ENCODE peak calls at places on chromosomes 1 and 21, in four cellular contexts. A is K562, J is HCT116, O is GM12878. G is an unnamed sample.

GRCh38 chr1:150066838-150067183 is 765 bp upstream of the VPS45 start:
- DNase-seq in A (peak), O (peak), J (no peak), G (peak)

GRCh38 chr1:59393211-59394180 is 96.6 kb downstream of the FGGY start:
- DNase-seq in J (no peak), O (no peak), A (peak), G (peak)

GRCh38 chr1:181140398-181140797 is 51.9 kb downstream of the IER5 start:
- DNase-seq in O (no peak), J (no peak), A (no peak), G (no peak)

GRCh38 chr1:4778056-4778455 is 123.6 kb downstream of the AJAP1 start:
- DNase-seq in A (peak), O (no peak), J (no peak), G (no peak)

GRCh38 chr21:25127007-25127406 is 480.3 kb downstream of the MRPL39 start:
- DNase-seq in A (no peak), O (no peak), J (no peak), G (no peak)

GRCh38 chr1:61284933-61285332 is 202.6 kb downstream of the NFIA start:
- DNase-seq in J (no peak), A (no peak), O (no peak), G (no peak)

GRCh38 chr1:58143972-58144752 is 402.4 kb downstream of the OMA1 start:
- DNase-seq in A (no peak), J (no peak), O (no peak), G (no peak)

GRCh38 chr1:23696335-23696989 is 4.9 kb downstream of the RPL11 start:
- DNase-seq in A (peak), J (no peak), O (no peak), G (no peak)

GRCh38 chr1:219027161-219027673 is 146.5 kb upstream of the LYPLAL1 start:
- DNase-seq in A (no peak), O (no peak), J (no peak), G (no peak)

GRCh38 chr1:26697978-26698849 is 2.4 kb downstream of the ARID1A start:
- DNase-seq in O (no peak), J (peak), A (peak), G (peak)

GRCh38 chr1:185353124-185353523 is 36.1 kb upstream of the IVNS1ABP start:
- DNase-seq in J (no peak), A (no peak), O (no peak), G (no peak)

GRCh38 chr1:8004803-8005573 is 21.1 kb downstream of the ERRFI1 start:
- DNase-seq in J (no peak), O (no peak), A (peak), G (no peak)

GRCh38 chr1:183609313-183609712 is 19.1 kb upstream of the NCF2 start:
- DNase-seq in A (no peak), O (no peak), J (no peak), G (peak)

GRCh38 chr1:46708121-46708520 is 10.8 kb downstream of the EFCAB14 start:
- DNase-seq in A (no peak), J (no peak), O (no peak), G (no peak)

GRCh38 chr1:229205854-229206253 is 65.1 kb upstream of the RAB4A start:
- DNase-seq in J (no peak), A (no peak), O (no peak), G (no peak)

GRCh38 chr1:230327892-230328284 is 98.2 kb downstream of the PGBD5 start:
- DNase-seq in A (no peak), O (peak), J (no peak), G (no peak)

GRCh38 chr1:166911624-166912023 is 35.6 kb upstream of the TADA1 start:
- DNase-seq in A (no peak), O (no peak), J (no peak), G (no peak)

GRCh38 chr1:166914111-166914510 is 38.0 kb upstream of the TADA1 start:
- DNase-seq in A (no peak), O (no peak), J (no peak), G (no peak)

GRCh38 chr1:166918618-166919017 is 42.6 kb upstream of the TADA1 start:
- DNase-seq in O (no peak), A (no peak), J (no peak), G (no peak)

GRCh38 chr1:166920561-166921475 is 44.8 kb upstream of the TADA1 start:
- DNase-seq in J (no peak), O (no peak), A (no peak), G (no peak)

GRCh38 chr1:166915941-166916340 is 39.9 kb upstream of the TADA1 start:
- DNase-seq in O (no peak), A (no peak), J (peak), G (no peak)
- TF ChIP-seq JUND in O (no peak), A (no peak), J (peak), G (no peak)

GRCh38 chr1:204174958-204175357 is 8.8 kb upstream of the REN start:
- DNase-seq in A (no peak), J (no peak), O (no peak), G (no peak)

GRCh38 chr1:204172404-204173049 is 6.4 kb upstream of the REN start:
- DNase-seq in O (no peak), J (no peak), A (no peak), G (no peak)

GRCh38 chr1:204169871-204170270 is 3.7 kb upstream of the REN start:
- DNase-seq in J (no peak), A (no peak), O (no peak), G (no peak)

GRCh38 chr1:204170494-204171155 is 4.5 kb upstream of the REN start:
- DNase-seq in J (no peak), A (no peak), O (no peak), G (no peak)

GRCh38 chr1:204171751-204172178 is 5.6 kb upstream of the REN start:
- DNase-seq in O (no peak), A (no peak), J (peak), G (peak)
- TF ChIP-seq JUND in O (no peak), A (no peak), J (peak), G (no peak)

DNA sequence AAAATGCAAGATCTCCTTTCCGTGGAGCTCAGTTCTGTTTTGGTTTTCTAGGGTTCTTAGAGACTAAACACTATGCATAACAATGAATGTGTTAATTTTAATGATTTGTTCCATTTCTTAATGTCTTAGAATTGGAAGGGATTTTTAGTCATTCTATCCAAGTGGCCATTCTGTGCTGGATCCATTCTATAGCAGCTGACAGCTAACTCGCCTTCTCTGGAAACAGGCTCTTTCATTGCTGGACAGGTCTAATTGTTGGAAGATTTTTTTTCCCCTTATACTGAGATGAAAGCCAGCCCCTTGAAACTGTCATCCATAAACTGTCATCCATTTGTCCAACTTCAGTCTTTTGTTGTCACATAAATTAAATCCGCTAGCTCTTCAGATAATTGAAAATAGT is 19.5 kb downstream of the AK4 start:
- DNase-seq in A (no peak), O (no peak), J (no peak), G (no peak)
- TF ChIP-seq JUND in A (no peak), O (no peak), J (no peak), G (no peak)

DNA sequence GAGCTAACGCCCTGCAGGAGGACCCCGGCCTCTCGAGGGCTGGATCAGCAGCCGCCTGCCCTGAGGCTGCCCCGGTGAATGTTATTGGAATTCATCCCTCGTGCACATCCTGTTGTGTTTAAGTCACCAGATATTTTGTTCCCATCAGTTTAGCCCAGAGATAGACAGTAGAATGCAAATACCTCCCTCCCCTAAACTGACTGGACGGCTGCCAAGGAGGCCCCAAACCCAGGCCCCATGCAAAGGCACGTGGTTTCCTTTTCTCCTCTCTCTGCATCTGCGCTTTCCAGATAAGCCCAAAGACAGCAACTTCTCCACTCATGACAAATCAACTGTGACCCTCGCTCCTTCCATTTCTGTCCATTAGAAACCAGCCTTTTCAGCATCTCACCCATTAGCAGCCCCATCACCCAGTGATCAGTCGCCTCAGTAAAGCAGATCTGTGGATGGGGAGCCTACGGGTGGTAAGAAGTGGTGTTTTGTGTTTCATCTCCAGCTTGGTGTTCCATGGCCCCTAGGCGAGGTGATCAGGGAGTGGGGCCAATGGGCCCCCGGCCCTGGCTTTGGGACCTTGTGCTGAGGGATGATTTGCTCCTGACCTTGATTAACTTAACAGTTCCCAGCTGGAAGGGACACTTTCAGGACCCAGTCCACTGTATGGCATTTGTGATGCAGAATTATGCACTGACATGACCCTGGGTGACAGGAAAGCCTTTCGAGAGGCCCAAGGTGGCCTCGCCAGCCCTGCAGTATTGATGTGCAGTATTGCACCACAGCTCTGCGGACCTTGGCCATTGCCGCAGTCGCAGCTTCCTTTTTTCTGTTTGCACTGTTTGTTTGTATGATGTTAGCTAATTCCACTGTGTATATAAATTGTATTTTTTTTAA is 5.2 kb downstream of the NPPA start:
- DNase-seq in A (peak), J (no peak), O (peak), G (no peak)
- TF ChIP-seq JUND in A (peak), J (no peak), O (no peak), G (no peak)

GRCh38 chr1:101474039-101474665 is 237.3 kb downstream of the S1PR1 start:
- DNase-seq in J (peak), A (peak), O (no peak), G (no peak)
- TF ChIP-seq JUND in J (no peak), A (no peak), O (no peak), G (no peak)

GRCh38 chr21:32425628-32426027 is 13.1 kb downstream of the EVA1C start:
- DNase-seq in J (no peak), A (peak), O (no peak), G (no peak)

GRCh38 chr21:32423846-32424535 is 11.5 kb downstream of the EVA1C start:
- DNase-seq in J (no peak), A (no peak), O (no peak), G (no peak)

GRCh38 chr21:32422064-32422463 is 9.6 kb downstream of the EVA1C start:
- DNase-seq in O (no peak), A (no peak), J (no peak), G (no peak)

GRCh38 chr21:32424674-32425073 is 12.2 kb downstream of the EVA1C start:
- DNase-seq in A (no peak), J (no peak), O (no peak), G (no peak)

DNA sequence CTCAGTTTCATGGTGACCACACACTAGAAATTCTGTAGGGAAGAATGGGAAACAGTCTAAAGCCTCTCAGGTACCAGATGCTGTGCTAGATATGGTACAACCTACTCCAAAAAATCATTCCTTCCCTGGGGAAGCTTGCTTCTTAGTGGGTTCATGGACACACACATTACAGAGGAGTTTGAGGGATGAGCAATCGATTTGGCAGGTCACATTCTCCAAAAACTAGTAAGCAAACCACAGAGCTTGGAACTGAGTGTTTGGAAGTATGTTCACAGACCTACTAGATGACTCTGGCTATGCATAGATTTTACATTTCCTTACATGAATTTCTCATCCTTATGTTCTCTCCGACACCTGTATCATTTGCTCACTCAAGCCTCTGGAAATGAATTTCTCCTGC is 10.8 kb downstream of the EVA1C start:
- DNase-seq in J (no peak), A (no peak), O (no peak), G (no peak)
- TF ChIP-seq JUND in J (no peak), A (no peak), O (no peak), G (no peak)

GRCh38 chr21:42039470-42039901 is 29.3 kb upstream of the ZBTB21 start:
- DNase-seq in O (no peak), J (no peak), A (no peak), G (no peak)

GRCh38 chr21:42041711-42042110 is 29.4 kb upstream of the UMODL1 start:
- DNase-seq in O (no peak), A (no peak), J (no peak), G (no peak)

GRCh38 chr21:42039911-42040351 is 29.8 kb upstream of the ZBTB21 start:
- DNase-seq in A (no peak), O (no peak), J (no peak), G (no peak)

GRCh38 chr21:42041246-42041645 is 29.9 kb upstream of the UMODL1 start:
- DNase-seq in O (no peak), A (no peak), J (no peak), G (no peak)

DNA sequence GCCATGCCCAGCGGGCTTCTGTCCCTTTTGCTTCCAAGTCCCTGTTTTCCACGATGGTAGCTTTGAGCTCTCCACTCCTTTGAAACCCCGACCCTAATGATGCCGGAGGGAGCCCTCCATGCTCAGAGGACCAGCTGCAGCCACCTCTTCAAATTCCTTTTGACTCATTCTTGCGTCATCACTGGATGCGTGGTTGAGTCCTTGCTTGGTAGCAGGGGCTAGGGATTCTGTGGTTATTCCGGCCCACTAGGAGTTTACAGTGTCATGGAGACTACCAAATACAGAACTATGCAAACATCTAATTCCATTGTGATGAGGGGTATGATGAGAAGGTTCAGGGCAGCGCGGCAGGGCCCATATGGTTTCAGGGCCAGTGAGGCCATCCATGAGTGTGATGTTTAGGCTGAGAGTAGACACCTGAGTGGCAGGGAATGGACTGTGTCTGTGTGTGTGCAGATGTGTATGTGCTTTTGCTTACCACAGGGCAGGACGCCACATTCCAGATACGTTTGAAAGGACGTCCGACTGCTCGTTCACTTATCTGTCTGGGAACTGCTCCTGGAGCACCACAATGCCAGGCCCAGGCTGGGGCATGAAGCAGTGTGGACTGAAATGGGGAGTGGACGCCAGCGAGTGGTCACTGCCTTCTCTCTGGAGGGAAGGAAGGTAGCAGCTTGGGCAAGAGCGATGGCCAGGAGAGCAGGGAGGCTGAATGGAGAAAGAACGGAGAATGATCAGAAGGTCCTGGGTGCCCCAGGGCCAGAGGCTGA is 30.4 kb upstream of the ZBTB21 start:
- DNase-seq in J (peak), A (no peak), O (no peak), G (no peak)
- TF ChIP-seq JUND in J (peak), A (no peak), O (no peak), G (no peak)

GRCh38 chr21:38817371-38818335 is 11.9 kb downstream of the ETS2 start:
- DNase-seq in J (no peak), A (no peak), O (no peak), G (no peak)
- TF ChIP-seq JUND in J (no peak), A (no peak), O (no peak), G (no peak)

DNA sequence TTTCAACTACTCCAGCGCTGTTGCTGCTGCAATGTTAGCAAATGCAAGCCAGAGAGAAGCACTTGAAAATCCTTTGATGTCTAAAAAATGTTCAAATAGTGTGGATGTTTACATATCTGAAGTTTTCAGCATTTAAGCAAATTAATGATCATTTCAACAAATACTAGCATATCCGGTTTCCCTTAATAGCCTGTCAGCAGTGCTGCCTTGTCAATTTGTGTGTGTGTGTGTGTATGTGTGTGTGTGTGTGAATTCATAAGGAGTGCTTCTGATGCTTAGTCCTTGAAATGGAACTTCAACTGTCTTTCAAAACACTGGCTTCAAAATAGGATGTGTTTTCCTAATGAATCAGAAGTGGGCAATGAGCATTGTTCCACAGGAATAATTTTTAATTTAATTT is 48.1 kb upstream of the WNT2B start:
- DNase-seq in O (no peak), A (no peak), J (no peak), G (no peak)
- TF ChIP-seq JUND in O (no peak), A (no peak), J (no peak), G (no peak)

DNA sequence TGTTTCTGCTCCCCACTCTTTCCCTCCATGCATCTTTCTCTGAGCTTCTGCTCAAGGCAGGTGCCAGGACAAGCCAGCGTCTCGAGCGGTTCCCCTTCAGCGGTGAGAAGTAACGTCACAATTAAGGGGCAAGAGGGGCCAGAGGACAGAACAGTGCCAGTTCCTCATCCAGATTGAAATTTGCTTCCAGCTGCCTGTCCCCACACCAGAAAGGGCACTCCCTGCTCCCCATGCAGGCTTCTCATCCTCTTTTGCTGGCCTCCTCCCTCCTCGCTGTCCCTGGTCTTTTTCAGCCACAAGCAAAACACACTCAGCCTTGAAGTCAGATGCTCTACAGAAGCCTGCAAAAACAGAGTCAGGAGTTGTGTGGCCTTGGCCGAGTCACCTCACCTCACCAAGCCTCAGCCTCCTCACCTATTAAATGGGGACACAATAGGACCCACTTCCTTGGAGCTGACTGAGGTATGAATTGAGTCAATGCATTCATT is 35.0 kb upstream of the ECE1 start:
- DNase-seq in J (no peak), O (no peak), A (no peak), G (no peak)
- TF ChIP-seq JUND in J (no peak), O (no peak), A (no peak), G (no peak)

G was measured in T47D.